ENCODE peak calls at places on chromosomes 3 and 15, in four cellular contexts. D is WTC11, C is HepG2, A is K562. N is an unnamed sample.
A peak's percentile ranks its signal among the peaks of the same experiment; 100 is the strongest.

GRCh38 chr3:9222956-9223639 is 26.3 kb downstream of the SRGAP3 start:
- DNase-seq in D (no peak), C (no peak), A (no peak), N (no peak)

GRCh38 chr3:24072193-24072592 is 127.1 kb downstream of the NR1D2 start:
- DNase-seq in D (no peak), C (no peak), A (no peak), N (no peak)

GRCh38 chr3:10553586-10554235 is 48.3 kb upstream of the ATP2B2 start:
- DNase-seq in D (peak; percentile 49), C (no peak), A (peak; percentile 17), N (no peak)

GRCh38 chr3:89617706-89618105 is 510.3 kb downstream of the EPHA3 start:
- DNase-seq in D (no peak), C (no peak), A (no peak), N (no peak)

GRCh38 chr15:90638241-90638691 is 78.9 kb upstream of the BLM start:
- DNase-seq in D (no peak), C (no peak), A (no peak), N (no peak)

GRCh38 chr15:42324308-42324707 is 35.0 kb upstream of the CAPN3 start:
- DNase-seq in D (no peak), C (no peak), A (no peak), N (no peak)

GRCh38 chr3:54604495-54604894 is 323.4 kb downstream of the LRTM1 start:
- DNase-seq in D (no peak), C (no peak), A (no peak), N (no peak)

GRCh38 chr3:47846186-47846879 is 43.4 kb downstream of the DHX30 start:
- DNase-seq in D (no peak), C (no peak), A (peak; percentile 25), N (no peak)

GRCh38 chr3:177574232-177574856 is 377.1 kb upstream of the TBL1XR1 start:
- DNase-seq in D (peak; percentile 35), C (peak; percentile 71), A (no peak), N (no peak)

GRCh38 chr15:27589260-27589659 is 509.9 kb downstream of the OCA2 start:
- DNase-seq in D (no peak), C (no peak), A (no peak), N (no peak)

GRCh38 chr15:71532994-71533393 is 277.4 kb upstream of the NR2E3 start:
- DNase-seq in D (peak; percentile 32), C (peak; percentile 5), A (peak; percentile 66), N (peak; percentile 54)
- TF ChIP-seq ELF4 in D (no peak), C (no peak), A (no peak), N (no peak)

DNA sequence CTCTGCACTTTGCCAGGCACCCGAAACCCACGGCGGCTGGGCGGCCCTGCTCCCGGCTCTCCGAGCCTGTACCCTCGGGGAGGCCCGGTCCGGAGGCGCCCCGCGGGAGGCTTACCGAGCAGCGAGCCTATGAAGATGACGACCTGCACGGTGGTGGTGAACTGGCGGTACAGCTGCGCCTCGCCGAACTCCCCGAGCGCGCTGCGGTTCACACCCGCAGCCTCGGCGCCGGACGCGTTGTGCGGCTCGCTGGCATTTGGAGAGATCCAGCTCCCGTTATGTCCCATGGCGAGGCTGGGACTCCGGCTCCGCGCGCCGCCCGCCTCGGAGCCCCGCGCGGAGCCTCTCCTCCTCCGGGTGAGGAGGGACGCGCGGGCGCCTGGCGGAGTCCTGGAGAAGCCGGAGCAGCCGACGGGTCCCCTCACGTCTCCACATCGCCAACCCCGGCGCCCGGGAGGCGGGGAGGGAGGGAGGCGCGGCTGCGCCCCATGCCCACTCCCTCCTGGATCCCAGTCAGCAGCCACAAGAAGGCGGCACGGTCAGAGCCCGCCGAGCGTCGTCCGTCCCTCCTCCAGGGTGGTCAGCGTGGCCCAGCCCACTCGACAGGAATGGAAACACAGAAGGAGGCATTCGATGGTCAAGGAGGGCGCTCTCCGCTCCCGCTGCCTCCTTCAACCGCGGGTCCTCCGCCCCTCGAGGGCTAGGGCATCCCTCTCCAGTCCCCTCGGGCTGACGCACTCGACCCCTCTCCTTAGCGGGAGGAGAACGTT is at the start of gene GPR176:
- DNase-seq in D (peak; percentile 54), C (no peak), A (no peak), N (peak; percentile 25)
- TF ChIP-seq ELF4 in D (no peak), C (no peak), A (no peak), N (no peak)

GRCh38 chr15:68203956-68204355 is 1.2 kb downstream of the CALML4 start:
- DNase-seq in D (no peak), C (no peak), A (no peak), N (no peak)

GRCh38 chr15:68201153-68201878 is 3.8 kb downstream of the CALML4 start:
- DNase-seq in D (no peak), C (no peak), A (no peak), N (no peak)

GRCh38 chr15:68203486-68203885 is 1.6 kb downstream of the CALML4 start:
- DNase-seq in D (no peak), C (no peak), A (no peak), N (no peak)

GRCh38 chr15:68200016-68200861 is 4.9 kb downstream of the CALML4 start:
- DNase-seq in D (no peak), C (no peak), A (no peak), N (no peak)

GRCh38 chr15:68201879-68202261 is 3.3 kb downstream of the CALML4 start:
- DNase-seq in D (no peak), C (no peak), A (no peak), N (no peak)
- TF ChIP-seq ELF4 in D (no peak), C (no peak), A (no peak), N (no peak)

GRCh38 chr15:59313703-59314332 is 58.9 kb downstream of the MYO1E start:
- DNase-seq in D (no peak), C (peak; percentile 9), A (no peak), N (peak; percentile 11)
- TF ChIP-seq ELF4 in D (no peak), C (no peak), A (no peak), N (no peak)